ENCODE peak calls at places on chromosome 22, in seven cellular contexts. X, H, N, Z, E, C and D are unnamed samples.

GRCh38 chr22:35541254-35541748 is 670 bp downstream of the RASD2 start:
- DNase-seq in C (no peak), Z (peak; percentile 68), H (peak; percentile 77), X (no peak), E (peak; percentile 55), N (no peak), D (peak; percentile 66)

GRCh38 chr22:19543970-19544708 is 19.9 kb upstream of the CLDN5 start:
- DNase-seq in N (no peak), C (no peak), H (peak; percentile 44), X (no peak), E (no peak), Z (no peak), D (no peak)

GRCh38 chr22:27110985-27111451 is 453.6 kb downstream of the MIAT start:
- DNase-seq in N (no peak), E (peak; percentile 50), H (peak; percentile 57), C (no peak), X (no peak), Z (peak; percentile 36), D (peak; percentile 40)

GRCh38 chr22:50730941-50731661 is 6.9 kb upstream of the ACR start:
- DNase-seq in E (peak; percentile 47), Z (no peak), C (no peak), H (peak; percentile 39), N (no peak), X (no peak), D (peak; percentile 61)

GRCh38 chr22:30636226-30637077 is 871 bp downstream of the SLC35E4 start:
- DNase-seq in Z (peak; percentile 14), X (no peak), E (peak; percentile 54), C (no peak), N (peak; percentile 61), H (peak; percentile 60), D (peak; percentile 47)

GRCh38 chr22:32333141-32333768 is 24.4 kb upstream of the RFPL3 start:
- DNase-seq in Z (no peak), H (no peak), E (no peak), X (no peak), C (no peak), N (no peak), D (no peak)

GRCh38 chr22:23075050-23075449 is 4.7 kb downstream of the GNAZ start:
- DNase-seq in H (no peak), E (no peak), X (no peak), C (no peak), N (no peak), Z (no peak), D (no peak)

GRCh38 chr22:33648478-33648877 is 271.8 kb downstream of the LARGE1 start:
- DNase-seq in N (no peak), X (no peak), Z (no peak), C (no peak), H (no peak), E (no peak), D (no peak)

GRCh38 chr22:35642305-35642741 is 5.9 kb upstream of the APOL6 start:
- DNase-seq in E (peak; percentile 65), Z (no peak), H (no peak), N (no peak), X (no peak), C (no peak), D (no peak)

GRCh38 chr22:48918585-48919186 is 909.0 kb downstream of the BRD1 start:
- DNase-seq in N (no peak), E (no peak), Z (peak; percentile 9), C (no peak), X (no peak), H (no peak), D (no peak)

GRCh38 chr22:20803696-20804324 is 29.9 kb downstream of the SERPIND1 start:
- DNase-seq in C (peak; percentile 3), X (no peak), E (peak; percentile 47), Z (peak; percentile 67), H (peak; percentile 71), N (peak; percentile 39), D (peak; percentile 65)

GRCh38 chr22:31561238-31561887 is 65.0 kb downstream of the SFI1 start:
- DNase-seq in Z (peak; percentile 90), C (peak; percentile 68), N (peak; percentile 66), H (peak; percentile 76), X (peak; percentile 82), E (peak; percentile 86), D (peak; percentile 95)

GRCh38 chr22:45612451-45612901 is 59.2 kb upstream of the ATXN10 start:
- DNase-seq in N (no peak), H (no peak), E (peak; percentile 94), Z (no peak), C (no peak), X (no peak), D (no peak)

DNA sequence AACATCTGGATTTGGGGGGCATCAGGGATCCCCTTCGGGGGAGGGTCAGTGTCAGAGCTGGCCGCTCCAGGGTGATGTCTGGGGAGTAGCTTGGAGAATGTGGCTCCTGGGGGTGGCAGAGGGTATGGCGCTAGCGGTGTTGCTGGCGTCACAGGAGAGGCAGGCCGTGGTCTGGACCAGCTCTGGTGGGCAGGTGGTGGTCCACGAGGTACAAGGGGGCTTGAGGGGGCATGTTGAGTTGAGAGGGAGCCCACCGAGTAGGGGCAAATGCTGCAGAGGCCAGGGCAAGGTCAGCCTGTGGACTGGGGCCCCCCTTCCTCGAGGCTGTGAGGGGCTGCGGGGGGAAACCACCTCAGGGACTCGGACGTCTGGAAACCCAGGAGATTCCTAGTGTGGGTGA is 8.6 kb downstream of the GRAMD4 start:
- DNase-seq in Z (no peak), C (no peak), E (no peak), X (no peak), H (no peak), N (no peak), D (no peak)
- H3K36me3 ChIP-seq in Z (no peaks in the 10 kb centered on the region), C (no peaks in the 10 kb centered on the region), E (no peaks in the 10 kb centered on the region), X (no peaks in the 10 kb centered on the region), H (no peaks in the 10 kb centered on the region), N (no peaks in the 10 kb centered on the region), D (no peaks in the 10 kb centered on the region)

DNA sequence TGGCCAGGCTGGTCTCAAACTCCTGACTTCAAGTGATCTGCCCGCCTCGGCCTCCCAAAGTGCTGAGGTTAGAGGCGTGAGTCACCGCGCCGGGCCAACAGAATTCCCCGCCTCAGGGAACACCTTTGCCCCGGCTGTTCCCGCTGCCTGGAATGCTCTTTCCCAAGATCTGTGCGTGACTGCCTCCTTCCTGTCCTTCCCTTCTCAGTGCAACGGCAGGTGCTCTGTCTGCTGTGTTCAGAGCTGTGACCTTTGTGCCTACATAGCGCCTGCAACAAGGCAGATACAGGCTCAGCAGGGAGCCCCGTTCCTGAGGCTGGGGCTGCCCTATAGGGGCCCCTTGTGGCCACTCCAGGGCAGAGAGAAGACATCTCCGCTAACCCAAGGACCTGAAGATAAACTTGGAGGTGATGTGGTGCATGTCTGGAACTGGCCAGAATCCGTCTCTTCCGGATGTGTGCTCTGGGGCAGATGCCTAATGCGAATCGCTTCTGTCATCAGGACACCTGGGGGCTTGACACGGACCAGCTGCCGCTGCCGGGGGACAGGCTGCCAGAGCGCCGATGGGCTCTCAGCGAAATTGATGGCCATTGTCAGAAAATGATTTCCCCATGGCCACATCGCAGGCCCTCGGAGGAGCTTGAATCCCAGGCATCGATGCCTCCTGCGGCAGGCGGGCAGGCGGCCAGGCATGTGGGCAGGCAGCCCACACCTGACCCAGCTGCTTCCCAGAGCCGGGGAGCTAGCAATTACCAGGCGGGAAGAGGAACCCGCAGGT is 43.5 kb upstream of the TCF20 start:
- DNase-seq in H (peak; percentile 77), C (peak; percentile 75), X (peak; percentile 15), N (peak; percentile 61), Z (peak; percentile 91), E (no peak), D (peak; percentile 89)
- TF ChIP-seq EZH2phosphoT487 in H (no peak), C (no peak), X (no peak), N (no peak), Z (no peak), E (no peak), D (no peak)

GRCh38 chr22:41683616-41684015 is 5.1 kb downstream of the SNU13 start:
- DNase-seq in N (no peak), Z (no peak), X (no peak), E (peak; percentile 60), C (no peak), H (no peak), D (no peak)

GRCh38 chr22:41690476-41690875 is 1.8 kb upstream of the SNU13 start:
- DNase-seq in Z (no peak), N (no peak), H (no peak), X (no peak), C (no peak), E (no peak), D (no peak)

GRCh38 chr22:41688365-41689211 is at the start of gene SNU13:
- DNase-seq in E (peak; percentile 99), N (peak; percentile 97), C (peak; percentile 77), Z (peak; percentile 93), H (peak; percentile 84), X (peak; percentile 98), D (peak; percentile 95)

GRCh38 chr22:41684194-41684593 is 4.5 kb downstream of the SNU13 start:
- DNase-seq in N (no peak), C (no peak), X (no peak), H (no peak), E (no peak), Z (no peak), D (no peak)

GRCh38 chr22:41687901-41688364 is 734 bp downstream of the SNU13 start:
- DNase-seq in N (peak; percentile 52), X (peak; percentile 41), H (peak; percentile 27), Z (peak; percentile 54), C (no peak), E (peak; percentile 62), D (peak; percentile 63)
- H3K36me3 ChIP-seq in N (peaks cover 17% of the 10 kb centered on the region), X (peaks cover 5% of the 10 kb centered on the region), H (no peaks in the 10 kb centered on the region), Z (no peaks in the 10 kb centered on the region), C (no peaks in the 10 kb centered on the region), E (no peaks in the 10 kb centered on the region), D (no peaks in the 10 kb centered on the region)

GRCh38 chr22:42921301-42921700 is 64.2 kb upstream of the ARFGAP3 start:
- DNase-seq in X (no peak), Z (no peak), E (peak; percentile 59), N (no peak), C (no peak), H (no peak), D (no peak)

GRCh38 chr22:42918500-42918899 is 61.4 kb upstream of the ARFGAP3 start:
- DNase-seq in E (no peak), X (no peak), C (no peak), H (no peak), N (no peak), Z (no peak), D (no peak)

GRCh38 chr22:42922374-42923177 is 65.5 kb upstream of the ARFGAP3 start:
- DNase-seq in E (no peak), N (no peak), C (no peak), Z (no peak), X (no peak), H (no peak), D (no peak)

GRCh38 chr22:42919199-42919598 is 62.1 kb upstream of the ARFGAP3 start:
- DNase-seq in X (no peak), C (peak; percentile 42), H (no peak), N (no peak), E (peak; percentile 72), Z (no peak), D (no peak)

DNA sequence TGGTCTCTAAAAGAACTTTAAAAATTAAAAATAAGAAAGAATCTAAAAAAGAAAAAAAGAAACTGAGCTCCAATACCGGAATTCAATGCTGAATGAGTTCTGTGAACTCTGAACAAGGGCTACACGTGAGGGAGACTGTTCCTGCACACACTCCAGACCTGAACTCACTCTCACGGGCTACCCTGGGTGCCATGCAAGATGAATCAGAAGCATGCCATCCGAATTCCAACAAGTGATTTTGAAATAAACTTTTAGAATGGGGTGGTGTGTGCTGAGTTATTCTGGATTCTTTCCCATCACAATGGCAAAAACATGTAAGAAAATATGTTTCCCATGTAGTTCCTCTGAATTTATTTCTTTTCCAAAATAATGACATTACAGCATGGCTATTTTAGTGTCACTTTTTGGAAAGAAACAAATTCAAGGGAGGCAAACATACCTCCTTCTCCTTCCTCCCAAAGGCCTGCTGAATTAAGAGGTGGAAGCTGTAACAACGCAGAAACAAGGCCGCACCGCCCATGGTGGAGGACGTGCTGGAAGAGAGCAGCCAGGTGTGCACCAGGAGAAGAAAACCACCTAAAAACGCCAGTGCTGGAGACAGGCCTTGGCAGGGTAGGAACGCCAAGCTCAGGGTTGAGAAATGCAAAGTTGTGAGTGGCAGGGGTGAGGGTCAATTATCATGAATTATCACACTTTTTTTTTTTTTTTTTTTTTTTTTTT is 63.2 kb upstream of the ARFGAP3 start:
- DNase-seq in X (no peak), H (no peak), C (no peak), N (no peak), E (peak; percentile 93), Z (no peak), D (no peak)
- TF ChIP-seq EZH2phosphoT487 in X (no peak), H (no peak), C (no peak), N (no peak), E (no peak), Z (no peak), D (no peak)